ENCODE peak calls at places on chromosomes 1 and 21, in seven cellular contexts. X is IMR-90, O is heart left ventricle, I is astrocyte, N is heart right ventricle, C is uterus, Y is left ventricle myocardium inferior. R is an unnamed sample.

GRCh38 chr21:19256934-19257660 is 853.5 kb upstream of the TMPRSS15 start:
- DNase-seq in I (no peak), C (no peak), N (no peak), X (no peak), O (peak; percentile 73), Y (peak; percentile 33), R (no peak)

GRCh38 chr21:35127851-35128250 is 78.7 kb upstream of the RUNX1 start:
- DNase-seq in X (no peak), C (no peak), Y (no peak), O (no peak), I (peak; percentile 27), N (no peak), R (no peak)

GRCh38 chr1:208885046-208885445 is 640.9 kb upstream of the PLXNA2 start:
- DNase-seq in I (no peak), O (no peak), X (no peak), Y (no peak), N (no peak), C (no peak), R (no peak)

GRCh38 chr1:218495931-218496330 is 150.8 kb downstream of the TGFB2 start:
- DNase-seq in Y (no peak), N (no peak), C (no peak), O (no peak), X (no peak), I (no peak), R (no peak)

GRCh38 chr21:41313765-41314164 is 2.8 kb upstream of the FAM3B start:
- DNase-seq in X (no peak), N (no peak), O (no peak), C (no peak), Y (no peak), I (no peak), R (no peak)

GRCh38 chr1:74731399-74732052 is 1.3 kb downstream of the CRYZ start:
- DNase-seq in C (no peak), X (peak; percentile 21), O (no peak), N (no peak), I (peak; percentile 10), Y (no peak), R (no peak)

GRCh38 chr1:184208622-184209021 is 157.1 kb downstream of the TSEN15 start:
- DNase-seq in Y (no peak), C (no peak), N (no peak), X (no peak), I (no peak), O (no peak), R (no peak)

GRCh38 chr1:156992215-156992614 is 53.3 kb downstream of the ARHGEF11 start:
- DNase-seq in C (no peak), N (no peak), I (no peak), X (no peak), Y (no peak), O (no peak), R (no peak)

GRCh38 chr1:32040711-32041110 is 27.0 kb downstream of the KHDRBS1 start:
- DNase-seq in Y (no peak), X (no peak), C (no peak), N (no peak), I (no peak), O (no peak), R (no peak)

GRCh38 chr1:41275831-41276230 is 33.7 kb upstream of the SCMH1 start:
- DNase-seq in Y (no peak), I (no peak), X (no peak), C (no peak), N (no peak), O (no peak), R (no peak)

GRCh38 chr1:221863635-221864034 is 121.7 kb upstream of the DUSP10 start:
- DNase-seq in O (no peak), Y (no peak), C (no peak), I (no peak), X (no peak), N (no peak), R (no peak)

GRCh38 chr1:40818264-40818961 is 34.8 kb downstream of the KCNQ4 start:
- DNase-seq in C (peak; percentile 36), N (peak; percentile 63), O (peak; percentile 58), Y (peak; percentile 59), X (no peak), I (no peak), R (peak; percentile 79)

GRCh38 chr1:218459450-218459849 is 114.3 kb downstream of the TGFB2 start:
- DNase-seq in N (peak; percentile 37), X (no peak), Y (peak; percentile 27), I (peak; percentile 69), O (peak; percentile 45), C (no peak), R (peak; percentile 32)

DNA sequence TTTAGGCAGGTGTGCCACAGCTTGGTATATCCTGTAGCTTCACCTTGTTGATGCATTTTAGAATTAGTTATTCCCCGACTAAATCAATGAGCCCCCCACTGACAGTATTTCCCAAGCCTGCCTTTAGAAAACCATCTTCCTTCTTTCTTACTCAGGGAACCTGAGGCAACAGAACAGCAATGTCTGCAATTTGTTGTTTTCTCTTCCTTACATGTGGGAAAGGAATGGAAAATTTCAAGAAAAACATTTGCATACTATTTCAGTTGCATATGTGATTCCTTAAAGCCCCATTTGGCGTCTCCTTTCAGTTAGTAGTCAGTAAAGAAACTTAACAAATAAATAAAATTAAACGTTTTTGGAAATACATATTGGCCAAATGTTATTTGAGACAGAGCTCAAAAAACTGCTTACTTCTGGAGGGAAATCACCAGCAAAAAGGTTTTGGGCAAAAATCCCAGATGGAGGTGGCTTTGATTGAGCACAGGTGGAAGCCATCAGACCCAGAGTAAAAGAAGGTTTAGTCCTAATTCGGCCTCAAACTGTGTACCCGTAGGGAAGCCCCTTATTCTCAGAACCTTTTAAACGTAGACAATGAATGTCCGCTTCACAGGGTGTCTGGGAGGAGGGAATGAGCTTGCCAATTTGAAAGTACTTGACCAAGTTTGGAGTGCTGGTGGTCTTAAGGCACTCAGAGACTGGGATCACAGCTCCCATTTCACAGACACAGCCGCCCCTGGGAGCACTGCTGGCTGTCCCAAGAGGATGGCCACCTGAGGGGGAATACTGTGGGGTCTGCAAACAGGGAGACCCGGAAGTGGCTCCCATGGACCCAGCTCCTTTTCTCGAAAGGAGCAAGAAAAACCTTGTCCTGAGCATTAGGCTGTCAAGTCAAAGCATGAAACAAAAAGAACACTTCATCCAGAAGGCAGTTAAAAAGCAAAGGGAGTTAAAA is 9.4 kb downstream of the LHX4 start:
- DNase-seq in I (no peak), C (no peak), O (no peak), X (no peak), N (no peak), Y (no peak), R (no peak)
- H3K4me1 ChIP-seq in I (no peaks in the 10 kb centered on the region), C (peaks cover 8% of the 10 kb centered on the region), O (peaks cover 15% of the 10 kb centered on the region), X (no peaks in the 10 kb centered on the region), N (peaks cover 20% of the 10 kb centered on the region), Y (peaks cover 16% of the 10 kb centered on the region), R (no peaks in the 10 kb centered on the region)

GRCh38 chr1:97014426-97014825 is 292.8 kb downstream of the PTBP2 start:
- DNase-seq in C (no peak), O (no peak), I (no peak), Y (no peak), N (no peak), X (no peak), R (no peak)

GRCh38 chr1:97013904-97014303 is 292.3 kb downstream of the PTBP2 start:
- DNase-seq in X (peak; percentile 76), I (peak; percentile 68), N (no peak), O (no peak), Y (no peak), C (no peak), R (no peak)

DNA sequence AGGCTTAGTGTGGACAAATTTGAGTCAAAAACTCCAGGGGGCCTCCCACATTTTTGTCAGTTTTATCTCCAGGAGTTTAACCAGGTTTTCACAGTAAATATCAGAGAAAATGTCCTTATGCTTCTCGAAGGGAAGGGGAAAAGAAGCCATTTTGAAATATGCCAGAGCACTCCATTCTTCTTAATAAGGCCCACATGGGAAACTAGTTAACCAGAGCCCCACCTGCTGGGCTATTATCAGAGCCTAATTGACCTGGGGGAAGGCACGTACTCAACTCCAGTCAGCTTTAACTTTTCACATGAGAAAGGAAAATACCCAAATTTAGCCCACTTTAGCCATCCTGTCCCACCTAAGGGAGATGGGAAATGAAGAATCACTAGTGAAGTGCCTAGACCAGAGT is 296.3 kb downstream of the PTBP2 start:
- DNase-seq in O (no peak), N (no peak), I (no peak), Y (no peak), X (no peak), C (no peak), R (no peak)
- TF ChIP-seq CTCF in O (no peak), N (no peak), I (no peak), Y (no peak), X (no peak), C (peak; percentile 7), R (no peak)

GRCh38 chr1:206451146-206451545 is 19.1 kb upstream of the IKBKE start:
- DNase-seq in N (no peak), O (no peak), Y (no peak), I (no peak), X (no peak), C (no peak), R (no peak)
- H3K36me3 ChIP-seq in N (peaks cover 100% of the 10 kb centered on the region), O (peaks cover 99% of the 10 kb centered on the region), Y (peaks cover 61% of the 10 kb centered on the region), I (peaks cover 33% of the 10 kb centered on the region), X (peaks cover 61% of the 10 kb centered on the region), C (no peaks in the 10 kb centered on the region), R (peaks cover 39% of the 10 kb centered on the region)

DNA sequence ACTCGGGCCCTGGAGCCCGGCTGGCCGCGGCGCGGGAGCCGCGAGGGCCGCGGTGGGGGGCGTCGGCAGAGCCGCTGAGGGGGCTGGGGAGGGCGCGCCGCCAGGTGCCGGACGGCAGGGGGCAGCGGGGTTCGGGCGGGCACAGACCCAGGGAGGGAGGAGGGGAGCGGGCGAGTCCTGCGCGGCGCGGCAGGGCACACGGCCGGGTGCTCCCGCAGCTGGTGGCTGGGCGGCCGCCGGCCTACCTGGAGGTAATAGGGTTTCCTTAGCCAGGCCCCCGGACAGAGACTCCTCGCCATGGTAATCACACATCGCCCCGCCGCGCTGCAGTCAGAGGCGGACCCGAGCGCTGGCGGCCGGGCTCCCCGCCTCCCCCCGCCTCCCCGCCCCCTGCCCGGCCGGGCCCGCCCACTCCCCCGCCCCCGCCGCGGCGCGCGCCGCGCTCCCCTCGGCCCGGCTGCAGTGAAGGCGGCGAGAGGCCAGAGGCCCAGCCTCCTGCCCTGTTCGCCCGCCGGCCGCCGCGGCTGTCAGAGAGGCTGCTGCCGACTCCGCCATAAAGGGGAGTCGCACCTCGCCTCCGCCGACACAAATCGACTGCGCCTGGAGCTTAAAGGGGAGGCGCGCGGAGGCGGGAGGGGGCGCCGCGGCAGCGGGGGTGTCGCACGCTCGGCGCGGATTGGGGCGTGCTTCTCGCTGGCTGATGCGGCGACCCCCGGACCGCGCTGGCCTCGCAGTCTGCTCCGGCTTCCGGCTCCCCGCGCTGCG is at the start of gene DIPK1A:
- DNase-seq in I (peak; percentile 55), X (peak; percentile 70), C (peak; percentile 81), O (peak; percentile 80), N (peak; percentile 81), Y (peak; percentile 79), R (peak; percentile 71)
- H3K4me1 ChIP-seq in I (peaks cover 12% of the 10 kb centered on the region), X (no peaks in the 10 kb centered on the region), C (no peaks in the 10 kb centered on the region), O (peaks cover 37% of the 10 kb centered on the region), N (peaks cover 5% of the 10 kb centered on the region), Y (peaks cover 43% of the 10 kb centered on the region), R (no peaks in the 10 kb centered on the region)

DNA sequence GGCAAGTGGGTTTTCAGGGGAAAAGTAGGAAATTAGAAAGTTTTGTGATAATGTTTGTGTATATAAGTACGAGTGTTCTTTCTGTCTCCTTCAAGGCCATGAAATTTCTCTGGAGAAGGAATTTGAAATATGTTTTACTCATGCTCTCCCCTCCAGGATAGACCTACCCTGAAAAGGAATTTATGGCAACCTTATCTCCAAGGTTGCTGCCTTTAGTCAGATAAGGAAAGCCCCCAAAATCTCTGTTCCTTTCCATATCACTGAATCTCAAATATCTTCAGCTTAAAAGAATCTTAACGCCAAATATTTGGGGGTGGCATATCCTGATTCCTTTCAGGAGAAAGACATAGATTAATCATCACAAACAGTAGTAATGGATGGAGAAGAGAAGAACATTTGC is 499 bp upstream of the C4BPB start:
- DNase-seq in I (peak; percentile 54), O (no peak), Y (no peak), C (no peak), N (no peak), X (no peak), R (no peak)
- TF ChIP-seq CTCF in I (no peak), O (no peak), Y (no peak), C (no peak), N (no peak), X (no peak), R (no peak)